ENCODE peak calls at places on chromosomes 13 and 19, in four cellular contexts. Z is colonic mucosa, J is ovary, C is endodermal cell. E is an unnamed sample.

GRCh38 chr19:55857149-55857548 is 20.8 kb downstream of the NLRP4 start:
- DNase-seq in C (no peak), J (no peak), Z (no peak), E (no peak)

GRCh38 chr13:97125810-97126738 is 96.1 kb upstream of the MBNL2 start:
- DNase-seq in C (no peak), J (no peak), Z (no peak), E (no peak)

GRCh38 chr19:5713228-5713627 is 6.7 kb downstream of the LONP1 start:
- DNase-seq in C (no peak), J (no peak), Z (no peak), E (no peak)

GRCh38 chr13:19782049-19782726 is 557 bp downstream of the PSPC1 start:
- DNase-seq in Z (peak), C (peak), J (peak), E (peak)

GRCh38 chr13:24683833-24684599 is 3.8 kb downstream of the ATP12A start:
- DNase-seq in J (no peak), Z (peak), C (peak), E (peak)

GRCh38 chr19:45348367-45349125 is 8.0 kb downstream of the KLC3 start:
- DNase-seq in C (no peak), Z (no peak), J (no peak), E (peak)

GRCh38 chr19:51359294-51359693 is 6.9 kb downstream of the ETFB start:
- DNase-seq in C (no peak), Z (no peak), J (no peak), E (peak)

GRCh38 chr19:48292798-48293197 is 22.9 kb downstream of the ZNF114 start:
- DNase-seq in Z (no peak), C (no peak), J (no peak), E (peak)

GRCh38 chr13:24459234-24459633 is 53.3 kb downstream of the PARP4 start:
- DNase-seq in C (no peak), Z (no peak), J (no peak), E (peak)

GRCh38 chr19:46731584-46731983 is 14.3 kb upstream of the FKRP start:
- DNase-seq in C (no peak), Z (no peak), J (no peak), E (no peak)

GRCh38 chr19:32224371-32225244 is 120.8 kb upstream of the ZNF507 start:
- DNase-seq in Z (peak), J (peak), C (peak), E (peak)

GRCh38 chr19:2815923-2816322 is 3.7 kb upstream of the ZNF554 start:
- DNase-seq in C (no peak), Z (no peak), J (no peak), E (no peak)

GRCh38 chr13:72149701-72150100 is 282.7 kb upstream of the DACH1 start:
- DNase-seq in Z (no peak), J (no peak), C (no peak), E (no peak)

GRCh38 chr13:94849254-94849653 is 136.9 kb upstream of the SOX21 start:
- DNase-seq in C (no peak), J (no peak), Z (no peak), E (no peak)

GRCh38 chr13:42750858-42751257 is 30.5 kb upstream of the FAM216B start:
- DNase-seq in J (no peak), C (no peak), Z (no peak), E (no peak)

GRCh38 chr13:43963726-43964125 is 84.0 kb downstream of the LACC1 start:
- DNase-seq in C (peak), Z (no peak), J (no peak), E (no peak)

GRCh38 chr13:110001622-110002275 is 215.4 kb upstream of the IRS2 start:
- DNase-seq in C (no peak), J (no peak), Z (no peak), E (peak)

GRCh38 chr13:85970727-85971126 is 171.5 kb upstream of the SLITRK6 start:
- DNase-seq in Z (no peak), C (no peak), J (no peak), E (no peak)

GRCh38 chr13:40922437-40923040 is 96.6 kb downstream of the ELF1 start:
- DNase-seq in C (peak), Z (peak), J (peak), E (peak)

GRCh38 chr13:112969692-112970338 is 801 bp downstream of the MCF2L start:
- DNase-seq in J (no peak), Z (no peak), C (no peak), E (peak)

GRCh38 chr13:19860884-19861655 is 2.4 kb downstream of the ZMYM5 start:
- DNase-seq in Z (no peak), C (peak), J (no peak), E (peak)

GRCh38 chr19:57053401-57053800 is 66.4 kb upstream of the USP29 start:
- DNase-seq in J (no peak), C (no peak), Z (no peak), E (no peak)

GRCh38 chr13:105464249-105464648 is 1071.2 kb downstream of the EFNB2 start:
- DNase-seq in Z (no peak), C (no peak), J (no peak), E (no peak)

GRCh38 chr13:32164622-32165268 is 133.2 kb downstream of the FRY start:
- DNase-seq in Z (peak), J (no peak), C (peak), E (peak)

GRCh38 chr13:44230736-44231135 is 142.9 kb upstream of the SERP2 start:
- DNase-seq in Z (no peak), C (no peak), J (no peak), E (no peak)

GRCh38 chr13:50690020-50690419 is 153.5 kb downstream of the DLEU7 start:
- DNase-seq in C (no peak), Z (no peak), J (no peak), E (no peak)

GRCh38 chr13:50692396-50692915 is 151.0 kb downstream of the DLEU7 start:
- DNase-seq in J (no peak), C (no peak), Z (no peak), E (no peak)

GRCh38 chr13:50691176-50691681 is 152.3 kb downstream of the DLEU7 start:
- DNase-seq in Z (no peak), J (no peak), C (no peak), E (no peak)

GRCh38 chr13:50691682-50692263 is 151.7 kb downstream of the DLEU7 start:
- DNase-seq in J (no peak), Z (no peak), C (no peak), E (no peak)

DNA sequence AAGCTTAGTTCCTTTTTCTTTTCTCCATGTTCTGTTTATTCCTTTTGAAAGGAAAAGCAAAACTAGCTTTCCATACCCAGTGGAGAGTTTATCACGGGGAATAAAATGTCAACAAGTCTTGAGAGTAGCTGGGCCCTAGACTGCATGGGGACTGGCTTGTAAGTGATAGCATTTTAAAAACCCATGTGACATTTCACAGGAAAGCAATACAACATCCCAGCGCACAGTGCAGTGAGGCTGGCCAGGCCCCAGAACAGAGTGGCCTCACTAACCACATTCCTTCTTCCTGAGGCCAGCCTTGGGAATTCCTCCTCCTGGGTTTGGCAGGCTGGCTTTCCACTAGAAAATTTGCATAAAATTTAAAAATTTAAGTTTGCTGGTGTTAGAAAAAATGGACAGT is 149.7 kb downstream of the DLEU7 start:
- DNase-seq in J (no peak), C (no peak), Z (no peak), E (no peak)
- H3K27ac ChIP-seq in J (no peak), C (peak), Z (no peak), E (peak)

DNA sequence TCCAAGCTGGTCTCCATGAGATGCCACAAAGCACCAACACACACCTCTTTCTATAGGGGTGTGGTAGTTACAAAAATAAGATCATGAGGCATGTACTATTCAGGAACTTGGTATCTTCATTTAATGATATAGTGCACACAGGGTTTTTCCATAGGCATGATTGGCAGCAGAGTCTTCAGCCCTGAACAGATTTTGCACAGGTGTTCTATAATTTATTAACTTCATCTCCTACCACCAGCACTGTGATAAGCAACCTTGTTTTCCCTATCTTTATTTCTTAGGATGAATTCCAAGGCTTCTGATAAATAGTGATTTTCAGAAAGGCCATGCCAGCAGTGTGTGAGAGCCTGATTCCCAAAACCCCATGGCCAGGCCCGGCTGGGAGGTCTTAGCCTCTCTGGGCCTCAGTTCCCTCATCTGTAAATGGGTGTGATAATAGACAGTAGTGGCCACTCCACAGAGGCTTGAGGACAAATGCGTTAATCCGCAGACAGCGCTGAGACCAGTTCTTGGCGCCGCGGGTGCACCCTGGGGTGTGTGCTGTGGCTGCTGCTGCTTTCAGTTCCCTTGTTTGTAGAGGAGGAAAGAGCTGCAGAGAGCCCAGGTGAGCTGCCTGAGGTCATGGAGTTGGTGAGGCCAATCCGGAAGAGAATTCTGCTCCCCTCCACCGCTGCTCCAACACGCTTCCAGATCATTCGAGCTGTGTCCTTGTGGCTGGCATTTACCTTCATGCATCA is 33.1 kb downstream of the DHRS12 start:
- DNase-seq in Z (no peak), C (peak), J (no peak), E (no peak)
- H3K27ac ChIP-seq in Z (no peak), C (no peak), J (peak), E (no peak)

GRCh38 chr13:29436291-29436690 is 159.2 kb downstream of the SLC7A1 start:
- DNase-seq in Z (no peak), J (no peak), C (no peak), E (no peak)

GRCh38 chr13:29438772-29439171 is 156.7 kb downstream of the SLC7A1 start:
- DNase-seq in C (no peak), J (no peak), Z (no peak), E (no peak)

GRCh38 chr13:29435125-29435911 is 160.2 kb downstream of the SLC7A1 start:
- DNase-seq in C (no peak), Z (no peak), J (no peak), E (peak)

GRCh38 chr13:29434217-29434940 is 161.1 kb downstream of the SLC7A1 start:
- DNase-seq in C (no peak), J (no peak), Z (no peak), E (no peak)

DNA sequence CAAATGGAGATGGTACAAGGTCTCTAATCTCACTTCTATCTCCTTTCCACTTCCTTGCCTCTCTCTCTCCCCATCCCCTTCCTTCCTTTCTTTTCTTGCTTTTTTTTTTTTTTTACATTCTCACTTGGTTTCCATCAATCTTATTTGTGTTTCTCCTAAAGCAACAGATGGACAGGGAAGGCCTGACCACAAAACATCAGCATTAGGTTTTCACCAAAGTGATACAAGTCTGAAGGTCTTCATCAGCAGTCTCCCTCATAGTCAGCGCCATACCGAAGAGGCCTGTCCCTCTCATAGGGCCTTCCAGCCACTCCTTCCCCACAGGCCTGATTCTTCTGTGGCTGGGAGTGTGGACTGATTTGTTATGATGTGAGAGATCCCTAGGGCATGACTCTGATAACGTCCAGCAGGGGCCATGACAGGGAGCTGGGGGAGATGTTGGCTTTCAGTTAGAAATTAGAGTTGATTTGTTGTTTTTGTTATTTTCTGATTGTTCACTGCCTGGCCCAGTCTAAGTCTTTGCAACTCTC is 158.7 kb downstream of the SLC7A1 start:
- DNase-seq in C (no peak), J (no peak), Z (no peak), E (no peak)
- H3K27ac ChIP-seq in C (no peak), J (no peak), Z (no peak), E (peak)

GRCh38 chr13:49341517-49341916 is 93.8 kb downstream of the CDADC1 start:
- DNase-seq in C (no peak), Z (no peak), J (no peak), E (no peak)
- H3K27ac ChIP-seq in C (no peak), Z (no peak), J (no peak), E (no peak)

GRCh38 chr19:15372470-15372869 is 7.1 kb downstream of the AKAP8 start:
- DNase-seq in J (no peak), C (no peak), Z (no peak), E (peak)

GRCh38 chr19:15373644-15374043 is 5.9 kb downstream of the AKAP8 start:
- DNase-seq in C (no peak), Z (no peak), J (no peak), E (peak)

GRCh38 chr19:15372891-15373301 is 6.7 kb downstream of the AKAP8 start:
- DNase-seq in J (no peak), C (no peak), Z (no peak), E (peak)

GRCh38 chr19:15374105-15374651 is 5.4 kb downstream of the AKAP8 start:
- DNase-seq in C (no peak), Z (no peak), J (no peak), E (peak)

GRCh38 chr19:15374796-15375440 is 4.7 kb downstream of the AKAP8 start:
- DNase-seq in J (no peak), C (no peak), Z (no peak), E (peak)
- H3K27ac ChIP-seq in J (no peak), C (no peak), Z (no peak), E (peak)

GRCh38 chr19:16405091-16405490 is 66.7 kb downstream of the EPS15L1 start:
- DNase-seq in C (no peak), J (no peak), Z (no peak), E (peak)

GRCh38 chr19:16403151-16403977 is 68.4 kb downstream of the EPS15L1 start:
- DNase-seq in C (no peak), Z (no peak), J (peak), E (no peak)

GRCh38 chr19:16404396-16404795 is 67.4 kb downstream of the EPS15L1 start:
- DNase-seq in J (no peak), C (no peak), Z (no peak), E (peak)

GRCh38 chr19:16405797-16406196 is 66.0 kb downstream of the EPS15L1 start:
- DNase-seq in J (no peak), Z (no peak), C (no peak), E (peak)

DNA sequence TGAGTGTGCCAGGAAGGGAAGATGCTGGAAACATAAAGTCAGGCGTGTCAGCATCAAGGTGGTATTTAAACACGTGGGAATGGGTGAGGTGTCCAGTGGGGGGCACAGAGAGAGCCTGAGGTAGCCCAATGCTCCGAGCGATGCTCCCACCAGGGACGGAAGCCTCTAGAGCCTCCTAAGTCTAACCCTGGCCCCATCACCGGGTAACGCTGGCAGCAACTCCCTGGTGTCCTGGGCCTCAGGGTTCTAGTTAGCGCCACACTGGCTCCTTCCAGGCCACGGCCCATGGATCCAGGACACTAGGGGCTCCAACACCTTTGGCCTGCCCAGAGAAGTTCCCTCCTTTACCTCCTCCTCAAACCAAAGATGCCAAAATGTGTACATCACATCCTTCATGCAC is 65.4 kb downstream of the EPS15L1 start:
- DNase-seq in Z (no peak), C (no peak), J (no peak), E (no peak)
- H3K27ac ChIP-seq in Z (no peak), C (no peak), J (no peak), E (no peak)